ENCODE peak calls at places on chromosomes 7 and 10, in seven cellular contexts. C, M, V, T, N, X and K are unnamed samples.

GRCh38 chr7:158760936-158761335 is 56.3 kb upstream of the NCAPG2 start:
- DNase-seq in C (no peak), M (no peak), V (no peak), T (no peak), N (no peak), X (no peak), K (no peak)

GRCh38 chr7:139265673-139266072 is 34.6 kb downstream of the UBN2 start:
- DNase-seq in C (no peak), M (no peak), V (no peak), T (no peak), N (no peak), X (no peak), K (no peak)

GRCh38 chr10:127977368-127978009 is 70.6 kb downstream of the PTPRE start:
- DNase-seq in C (peak), M (no peak), V (peak), T (peak), N (no peak), X (no peak), K (no peak)

GRCh38 chr10:103273026-103273425 is 3.9 kb upstream of the INA start:
- DNase-seq in C (no peak), M (peak), V (no peak), T (peak), N (peak), X (no peak), K (peak)

GRCh38 chr7:512541-513311 is 6.9 kb downstream of the PDGFA start:
- DNase-seq in C (no peak), M (no peak), V (peak), T (no peak), N (no peak), X (no peak), K (no peak)

GRCh38 chr7:113087278-113087998 is 811 bp upstream of the GPR85 start:
- DNase-seq in C (no peak), M (peak), V (no peak), T (no peak), N (no peak), X (no peak), K (no peak)

GRCh38 chr10:73889014-73889413 is 14.7 kb upstream of the CAMK2G start:
- DNase-seq in C (no peak), M (peak), V (peak), T (peak), N (peak), X (no peak), K (peak)

GRCh38 chr10:130022071-130022470 is 58.0 kb upstream of the EBF3 start:
- DNase-seq in C (no peak), M (no peak), V (no peak), T (no peak), N (no peak), X (no peak), K (no peak)

GRCh38 chr7:157514306-157514705 is 177.5 kb downstream of the DNAJB6 start:
- DNase-seq in C (no peak), M (no peak), V (no peak), T (no peak), N (no peak), X (no peak), K (no peak)

GRCh38 chr7:155256761-155257481 is 40.8 kb upstream of the INSIG1 start:
- DNase-seq in C (no peak), M (no peak), V (no peak), T (no peak), N (no peak), X (no peak), K (no peak)

GRCh38 chr7:80154656-80155325 is 20.2 kb downstream of the GNAI1 start:
- DNase-seq in C (no peak), M (no peak), V (no peak), T (no peak), N (no peak), X (no peak), K (no peak)

GRCh38 chr10:44897049-44897448 is 14.1 kb upstream of the TMEM72 start:
- DNase-seq in C (no peak), M (no peak), V (no peak), T (no peak), N (no peak), X (no peak), K (no peak)

GRCh38 chr10:78529262-78529661 is 495.6 kb downstream of the RPS24 start:
- DNase-seq in C (no peak), M (no peak), V (no peak), T (no peak), N (no peak), X (no peak), K (no peak)

GRCh38 chr10:71302874-71303568 is 16.0 kb upstream of the SLC29A3 start:
- DNase-seq in C (no peak), M (peak), V (no peak), T (no peak), N (peak), X (no peak), K (no peak)

GRCh38 chr7:50387351-50387750 is 62.8 kb downstream of the FIGNL1 start:
- DNase-seq in C (no peak), M (no peak), V (no peak), T (no peak), N (no peak), X (no peak), K (no peak)

GRCh38 chr10:12729885-12730284 is 271.6 kb downstream of the CCDC3 start:
- DNase-seq in C (no peak), M (no peak), V (no peak), T (no peak), N (no peak), X (peak), K (peak)

GRCh38 chr7:140304071-140304799 is 94.1 kb downstream of the SLC37A3 start:
- DNase-seq in C (no peak), M (no peak), V (peak), T (no peak), N (no peak), X (no peak), K (no peak)

GRCh38 chr10:110664483-110665420 is 20.6 kb downstream of the RBM20 start:
- DNase-seq in C (no peak), M (peak), V (no peak), T (no peak), N (peak), X (no peak), K (peak)

GRCh38 chr10:79399242-79399831 is 46.1 kb downstream of the ZCCHC24 start:
- DNase-seq in C (peak), M (peak), V (peak), T (peak), N (no peak), X (peak), K (peak)

GRCh38 chr7:111238891-111239290 is 148.0 kb downstream of the LRRN3 start:
- DNase-seq in C (no peak), M (no peak), V (no peak), T (no peak), N (no peak), X (no peak), K (no peak)

GRCh38 chr7:35712563-35713226 is 17.8 kb upstream of the HERPUD2 start:
- DNase-seq in C (no peak), M (no peak), V (no peak), T (no peak), N (no peak), X (no peak), K (no peak)

DNA sequence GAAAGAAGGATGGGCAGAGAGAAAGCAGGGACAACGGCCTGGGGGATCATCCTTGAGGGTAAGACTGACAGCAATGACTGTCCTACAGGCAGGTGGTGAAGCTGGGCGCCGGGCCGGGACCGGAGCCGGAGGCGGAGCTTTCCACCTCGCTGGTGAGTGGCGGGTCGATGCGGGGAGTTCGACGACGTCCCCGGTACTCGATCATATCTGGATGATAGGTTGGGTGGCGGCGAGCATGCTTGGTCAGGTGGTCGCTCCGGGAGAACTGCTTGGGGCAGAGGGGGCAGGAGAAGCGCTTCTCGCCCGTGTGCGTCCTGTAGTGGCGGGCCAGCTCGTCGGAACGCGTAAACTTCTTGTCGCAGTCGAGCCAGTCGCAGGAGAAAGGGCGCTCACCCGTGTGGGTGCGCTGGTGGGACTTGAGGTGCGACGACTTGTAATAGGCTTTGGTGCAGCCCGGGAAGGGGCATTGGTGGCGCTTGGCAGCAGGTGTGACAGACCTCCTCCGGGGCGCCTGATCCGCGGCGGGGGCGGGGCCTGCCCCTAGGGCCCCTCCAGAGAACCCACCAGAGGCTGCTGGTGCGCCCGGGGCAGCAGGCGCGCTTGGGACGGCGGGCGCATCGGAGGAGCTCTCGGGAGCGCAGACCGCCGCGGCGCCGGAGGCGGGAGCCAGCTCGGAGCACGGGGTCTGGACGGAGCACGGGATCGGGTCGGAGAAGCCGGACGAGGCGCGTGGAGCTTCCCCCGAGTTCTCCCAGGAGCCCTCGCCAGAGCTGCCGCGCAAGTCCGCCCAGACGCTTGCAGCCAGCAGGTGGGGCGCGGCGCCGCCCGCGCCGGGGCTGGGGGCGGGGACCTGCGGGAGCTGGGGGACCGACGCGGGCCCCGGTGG is 784 bp downstream of the KLF14 start:
- DNase-seq in C (no peak), M (peak), V (peak), T (no peak), N (peak), X (no peak), K (peak)
- TF ChIP-seq CTCF in C (no peak), M (no peak), V (no peak), T (no peak), N (no peak), X (no peak), K (peak)

GRCh38 chr7:106582365-106582764 is 78.6 kb downstream of the CCDC71L start:
- DNase-seq in C (no peak), M (no peak), V (no peak), T (no peak), N (no peak), X (no peak), K (no peak)
- TF ChIP-seq CTCF in C (no peak), M (no peak), V (no peak), T (no peak), N (no peak), X (no peak), K (peak)

DNA sequence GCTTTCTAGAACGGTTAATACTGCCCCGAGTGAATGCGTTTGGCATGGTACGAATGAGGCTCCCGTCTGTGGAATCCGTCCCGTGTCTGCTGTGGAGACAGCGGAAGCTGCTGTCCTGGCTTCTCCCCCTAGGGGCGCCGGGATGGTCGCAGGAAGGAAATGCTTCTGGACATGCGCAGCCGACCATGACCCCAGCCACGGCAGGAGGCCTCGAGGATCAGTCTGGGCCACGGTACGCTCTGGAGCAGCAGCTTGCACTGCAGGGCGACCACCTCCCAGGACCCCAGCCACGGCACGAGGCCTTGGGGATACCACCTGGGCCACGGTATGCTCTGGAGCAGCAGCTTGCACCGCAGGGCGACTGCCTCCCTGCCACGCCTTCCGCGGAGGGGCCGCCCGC is 107.9 kb downstream of the CYTH3 start:
- DNase-seq in C (no peak), M (no peak), V (no peak), T (no peak), N (no peak), X (peak), K (peak)
- TF ChIP-seq CTCF in C (no peak), M (no peak), V (no peak), T (no peak), N (peak), X (peak), K (peak)

DNA sequence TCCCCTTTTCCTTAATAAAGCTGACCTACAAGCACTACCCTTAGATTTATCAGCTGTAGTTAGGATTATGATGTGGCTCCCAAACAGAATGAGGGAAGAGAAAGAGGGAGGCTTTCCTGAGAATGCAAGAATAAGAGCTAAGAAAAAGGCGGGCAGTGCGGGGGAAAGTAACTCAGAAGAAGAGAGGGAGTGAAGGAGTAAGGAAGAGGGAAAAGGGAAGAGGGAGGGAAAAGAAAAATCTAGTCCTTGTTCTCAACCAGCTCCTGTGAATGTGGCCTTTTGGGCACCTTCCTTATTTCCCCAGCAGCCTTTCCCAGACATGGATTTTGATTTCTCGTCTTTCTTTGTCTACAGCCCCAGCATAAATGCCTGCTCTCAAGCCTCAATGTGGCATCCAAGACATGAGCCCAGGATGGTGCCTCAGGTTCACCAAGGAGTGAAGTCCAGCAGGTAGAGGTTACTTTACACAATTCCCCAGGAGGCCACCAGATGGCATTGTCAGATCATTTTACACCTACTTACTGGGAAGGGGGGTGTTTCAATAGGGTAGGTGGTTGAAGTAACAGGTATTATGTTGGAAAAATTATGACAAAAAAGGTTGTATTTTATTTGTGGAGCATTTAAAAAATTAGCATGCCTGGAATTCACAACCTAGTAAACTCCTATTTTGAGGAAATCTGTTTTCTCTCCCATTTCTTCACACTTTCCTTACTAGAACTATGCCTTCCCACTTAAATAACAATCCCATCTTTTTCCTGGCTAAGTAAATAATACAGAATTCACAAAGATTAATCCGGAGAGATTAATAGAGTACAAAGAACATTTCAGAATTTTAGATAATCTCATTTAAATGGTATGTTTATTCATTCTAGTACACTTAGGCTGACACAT is 106.5 kb downstream of the HTR7 start:
- DNase-seq in C (no peak), M (peak), V (peak), T (peak), N (peak), X (peak), K (peak)
- TF ChIP-seq CTCF in C (peak), M (peak), V (peak), T (no peak), N (peak), X (peak), K (peak)

DNA sequence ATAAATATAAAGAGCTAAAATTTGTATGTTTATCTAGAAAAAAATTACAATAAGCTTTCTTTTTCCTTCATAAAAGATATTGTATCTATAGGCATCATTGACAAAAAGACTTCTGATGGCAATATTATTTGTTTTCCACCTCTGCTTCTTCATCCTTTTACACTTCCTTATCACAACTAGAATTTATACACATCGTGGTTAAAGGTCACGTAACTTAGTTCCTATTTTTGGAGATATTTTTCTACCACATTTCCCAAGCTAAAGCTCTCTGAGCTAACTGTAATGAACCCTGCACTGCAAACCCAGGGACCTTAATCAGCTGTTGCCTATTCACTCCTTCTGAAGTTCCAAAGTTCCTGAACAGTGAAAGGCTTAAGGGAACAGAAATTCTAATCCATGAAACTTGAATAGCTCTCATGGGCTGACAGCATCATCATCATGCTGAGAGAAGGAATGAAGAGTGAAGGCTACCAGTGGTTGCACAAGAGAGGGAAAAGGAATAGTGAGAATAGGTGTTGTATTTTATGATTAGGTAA is 106.1 kb upstream of the SLC13A1 start:
- DNase-seq in C (no peak), M (no peak), V (no peak), T (no peak), N (no peak), X (no peak), K (no peak)
- TF ChIP-seq CTCF in C (no peak), M (no peak), V (no peak), T (no peak), N (no peak), X (no peak), K (no peak)